ENCODE peak calls at places on chromosomes 7 and 10, in six cellular contexts. W, O, Q, L, H and R are unnamed samples.

GRCh38 chr7:44489955-44490350 is 505 bp downstream of the NUDCD3 start:
- DNase-seq in Q (no peak), W (no peak), H (peak), O (peak), L (no peak), R (peak)

GRCh38 chr7:22885824-22886255 is 63.2 kb upstream of the TOMM7 start:
- DNase-seq in H (peak), Q (no peak), W (no peak), L (peak), O (no peak), R (no peak)

GRCh38 chr10:112389147-112389822 is 15.4 kb downstream of the ACSL5 start:
- DNase-seq in L (peak), W (peak), O (peak), H (peak), Q (no peak), R (peak)

GRCh38 chr7:16268821-16269768 is 152.2 kb downstream of the CRPPA start:
- DNase-seq in H (no peak), L (no peak), Q (no peak), O (peak), W (peak), R (peak)

GRCh38 chr7:135923700-135924261 is 53.4 kb downstream of the MTPN start:
- DNase-seq in H (no peak), Q (no peak), O (peak), L (no peak), W (peak), R (peak)

GRCh38 chr10:123926401-123927264 is 35.0 kb upstream of the CPXM2 start:
- DNase-seq in H (no peak), W (peak), O (peak), Q (no peak), L (no peak), R (no peak)

GRCh38 chr10:114511875-114512274 is 107.6 kb upstream of the AFAP1L2 start:
- DNase-seq in L (no peak), Q (no peak), O (no peak), W (no peak), H (no peak), R (no peak)

GRCh38 chr7:30928254-30928872 is 16.7 kb downstream of the AQP1 start:
- DNase-seq in Q (no peak), H (no peak), W (no peak), L (no peak), O (no peak), R (no peak)

GRCh38 chr7:115494529-115495147 is 535.9 kb downstream of the TFEC start:
- DNase-seq in W (no peak), O (no peak), L (no peak), H (no peak), Q (no peak), R (no peak)

GRCh38 chr7:70415179-70415972 is 716.6 kb upstream of the GALNT17 start:
- DNase-seq in H (no peak), W (no peak), L (no peak), O (no peak), Q (no peak), R (no peak)

GRCh38 chr7:131506597-131506996 is 49.8 kb downstream of the PODXL start:
- DNase-seq in W (no peak), L (no peak), H (no peak), Q (no peak), O (no peak), R (no peak)

GRCh38 chr10:112949128-112949823 is 771 bp upstream of the TCF7L2 start:
- DNase-seq in Q (no peak), H (no peak), L (no peak), W (no peak), O (no peak), R (peak)

GRCh38 chr7:97298561-97298960 is 181.1 kb downstream of the SDHAF3 start:
- DNase-seq in L (no peak), H (no peak), Q (no peak), W (peak), O (no peak), R (no peak)

GRCh38 chr7:154914580-154915380 is 88.1 kb downstream of the PAXIP1 start:
- DNase-seq in Q (no peak), L (no peak), W (no peak), O (no peak), H (no peak), R (no peak)

GRCh38 chr7:142301923-142302550 is 44.2 kb upstream of the PRSS58 start:
- DNase-seq in W (peak), O (no peak), H (no peak), Q (no peak), L (no peak), R (peak)

GRCh38 chr7:78212476-78213060 is 414.0 kb downstream of the PHTF2 start:
- DNase-seq in L (no peak), H (no peak), Q (no peak), O (no peak), W (no peak), R (no peak)

GRCh38 chr10:71437537-71438058 is 40.9 kb downstream of the CDH23 start:
- DNase-seq in O (no peak), H (no peak), L (no peak), W (no peak), Q (no peak), R (no peak)

GRCh38 chr10:15815242-15815885 is 44.9 kb downstream of the MINDY3 start:
- DNase-seq in O (no peak), H (no peak), W (no peak), L (no peak), Q (no peak), R (no peak)

GRCh38 chr10:125141860-125142484 is 18.4 kb downstream of the CTBP2 start:
- DNase-seq in L (no peak), H (no peak), O (no peak), W (no peak), Q (no peak), R (no peak)